ENCODE peak calls at places on chromosomes 3 and 15, in nine cellular contexts. One of them, this sample, is unnamed.

GRCh38 chr15:62488383-62488782 is 323.3 kb upstream of the C2CD4B start:
- DNase-seq in cardiac muscle cell: no peak
- DNase-seq in HTR-8/SVneo: no peak
- DNase-seq in H4: no peak
- DNase-seq in nephron progenitor cell: no peak
- DNase-seq in D721Med: no peak
- DNase-seq in SK-MEL-5: no peak
- DNase-seq in posterior cingulate gyrus: no peak
- DNase-seq in GM03348: no peak
- DNase-seq in this sample: no peak

GRCh38 chr3:149339931-149340309 is 6.5 kb upstream of the TM4SF18 start:
- DNase-seq in cardiac muscle cell: peak; percentile 97
- DNase-seq in HTR-8/SVneo: peak; percentile 81
- DNase-seq in H4: peak; percentile 99
- DNase-seq in nephron progenitor cell: no peak
- DNase-seq in D721Med: no peak
- DNase-seq in SK-MEL-5: peak; percentile 56
- DNase-seq in posterior cingulate gyrus: no peak
- DNase-seq in GM03348: peak; percentile 91
- DNase-seq in this sample: peak; percentile 76

GRCh38 chr3:44764248-44764647 is 2.7 kb downstream of the KIF15 start:
- DNase-seq in cardiac muscle cell: no peak
- DNase-seq in HTR-8/SVneo: no peak
- DNase-seq in H4: no peak
- DNase-seq in nephron progenitor cell: no peak
- DNase-seq in D721Med: no peak
- DNase-seq in SK-MEL-5: no peak
- DNase-seq in posterior cingulate gyrus: no peak
- DNase-seq in GM03348: no peak
- DNase-seq in this sample: no peak

GRCh38 chr15:37004373-37004869 is 95.9 kb downstream of the MEIS2 start:
- DNase-seq in cardiac muscle cell: no peak
- DNase-seq in HTR-8/SVneo: no peak
- DNase-seq in H4: no peak
- DNase-seq in nephron progenitor cell: no peak
- DNase-seq in D721Med: no peak
- DNase-seq in SK-MEL-5: no peak
- DNase-seq in posterior cingulate gyrus: no peak
- DNase-seq in GM03348: no peak
- DNase-seq in this sample: no peak

GRCh38 chr3:19898725-19899124 is 35.3 kb downstream of the EFHB start:
- DNase-seq in cardiac muscle cell: peak; percentile 17
- DNase-seq in HTR-8/SVneo: peak; percentile 13
- DNase-seq in H4: no peak
- DNase-seq in nephron progenitor cell: no peak
- DNase-seq in D721Med: no peak
- DNase-seq in SK-MEL-5: peak; percentile 55
- DNase-seq in posterior cingulate gyrus: no peak
- DNase-seq in GM03348: peak; percentile 11
- DNase-seq in this sample: no peak

GRCh38 chr3:65658398-65658797 is 380.3 kb downstream of the MAGI1 start:
- DNase-seq in cardiac muscle cell: no peak
- DNase-seq in HTR-8/SVneo: no peak
- DNase-seq in H4: no peak
- DNase-seq in nephron progenitor cell: no peak
- DNase-seq in D721Med: no peak
- DNase-seq in SK-MEL-5: no peak
- DNase-seq in posterior cingulate gyrus: no peak
- DNase-seq in GM03348: no peak
- DNase-seq in this sample: no peak

GRCh38 chr3:194396897-194397756 is 1.9 kb downstream of the GP5 start:
- DNase-seq in cardiac muscle cell: peak; percentile 39
- DNase-seq in HTR-8/SVneo: no peak
- DNase-seq in H4: no peak
- DNase-seq in nephron progenitor cell: no peak
- DNase-seq in D721Med: no peak
- DNase-seq in SK-MEL-5: no peak
- DNase-seq in posterior cingulate gyrus: no peak
- DNase-seq in GM03348: peak; percentile 24
- DNase-seq in this sample: no peak

GRCh38 chr15:81407679-81408078 is 33.7 kb upstream of the TMC3 start:
- DNase-seq in cardiac muscle cell: no peak
- DNase-seq in HTR-8/SVneo: no peak
- DNase-seq in H4: no peak
- DNase-seq in nephron progenitor cell: no peak
- DNase-seq in D721Med: no peak
- DNase-seq in SK-MEL-5: no peak
- DNase-seq in posterior cingulate gyrus: no peak
- DNase-seq in GM03348: no peak
- DNase-seq in this sample: no peak

GRCh38 chr3:131454501-131454900 is 48.3 kb downstream of the MRPL3 start:
- DNase-seq in cardiac muscle cell: peak; percentile 22
- DNase-seq in HTR-8/SVneo: no peak
- DNase-seq in H4: no peak
- DNase-seq in nephron progenitor cell: no peak
- DNase-seq in D721Med: no peak
- DNase-seq in SK-MEL-5: no peak
- DNase-seq in posterior cingulate gyrus: no peak
- DNase-seq in GM03348: peak; percentile 11
- DNase-seq in this sample: no peak

GRCh38 chr15:97959738-97960363 is 652 bp upstream of the ARRDC4 start:
- DNase-seq in cardiac muscle cell: no peak
- DNase-seq in HTR-8/SVneo: no peak
- DNase-seq in H4: no peak
- DNase-seq in nephron progenitor cell: no peak
- DNase-seq in D721Med: no peak
- DNase-seq in SK-MEL-5: no peak
- DNase-seq in posterior cingulate gyrus: no peak
- DNase-seq in GM03348: no peak
- DNase-seq in this sample: no peak

GRCh38 chr15:77014137-77015081 is 19.5 kb downstream of the PSTPIP1 start:
- DNase-seq in cardiac muscle cell: no peak
- DNase-seq in HTR-8/SVneo: no peak
- DNase-seq in H4: no peak
- DNase-seq in nephron progenitor cell: no peak
- DNase-seq in D721Med: no peak
- DNase-seq in SK-MEL-5: no peak
- DNase-seq in posterior cingulate gyrus: no peak
- DNase-seq in GM03348: no peak
- DNase-seq in this sample: no peak

GRCh38 chr3:31934018-31934417 is 47.0 kb downstream of the OSBPL10 start:
- DNase-seq in cardiac muscle cell: peak; percentile 40
- DNase-seq in HTR-8/SVneo: no peak
- DNase-seq in H4: peak; percentile 16
- DNase-seq in nephron progenitor cell: peak; percentile 19
- DNase-seq in D721Med: no peak
- DNase-seq in SK-MEL-5: no peak
- DNase-seq in posterior cingulate gyrus: no peak
- DNase-seq in GM03348: no peak
- DNase-seq in this sample: no peak

GRCh38 chr3:149373235-149374125 is 4.0 kb downstream of the TM4SF1 start:
- DNase-seq in cardiac muscle cell: peak; percentile 87
- DNase-seq in HTR-8/SVneo: no peak
- DNase-seq in H4: no peak
- DNase-seq in nephron progenitor cell: no peak
- DNase-seq in D721Med: no peak
- DNase-seq in SK-MEL-5: no peak
- DNase-seq in posterior cingulate gyrus: no peak
- DNase-seq in GM03348: peak; percentile 73
- DNase-seq in this sample: no peak

GRCh38 chr3:150235799-150236198 is 172.3 kb upstream of the TSC22D2 start:
- DNase-seq in cardiac muscle cell: peak; percentile 72
- DNase-seq in HTR-8/SVneo: no peak
- DNase-seq in H4: no peak
- DNase-seq in nephron progenitor cell: no peak
- DNase-seq in D721Med: no peak
- DNase-seq in SK-MEL-5: no peak
- DNase-seq in posterior cingulate gyrus: no peak
- DNase-seq in GM03348: peak; percentile 71
- DNase-seq in this sample: no peak

GRCh38 chr15:97482521-97482920 is 478.0 kb upstream of the ARRDC4 start:
- DNase-seq in cardiac muscle cell: no peak
- DNase-seq in HTR-8/SVneo: peak; percentile 2
- DNase-seq in H4: no peak
- DNase-seq in nephron progenitor cell: peak; percentile 31
- DNase-seq in D721Med: no peak
- DNase-seq in SK-MEL-5: peak; percentile 21
- DNase-seq in posterior cingulate gyrus: no peak
- DNase-seq in GM03348: no peak
- DNase-seq in this sample: no peak

GRCh38 chr3:107106316-107106715 is 270.9 kb upstream of the CCDC54 start:
- DNase-seq in cardiac muscle cell: peak; percentile 32
- DNase-seq in HTR-8/SVneo: peak; percentile 24
- DNase-seq in H4: no peak
- DNase-seq in nephron progenitor cell: no peak
- DNase-seq in D721Med: no peak
- DNase-seq in SK-MEL-5: no peak
- DNase-seq in posterior cingulate gyrus: no peak
- DNase-seq in GM03348: no peak
- DNase-seq in this sample: no peak

GRCh38 chr15:58839485-58839884 is 68.4 kb downstream of the MINDY2 start:
- DNase-seq in cardiac muscle cell: peak; percentile 37
- DNase-seq in HTR-8/SVneo: peak; percentile 22
- DNase-seq in H4: no peak
- DNase-seq in nephron progenitor cell: no peak
- DNase-seq in D721Med: no peak
- DNase-seq in SK-MEL-5: peak; percentile 59
- DNase-seq in posterior cingulate gyrus: no peak
- DNase-seq in GM03348: peak; percentile 16
- DNase-seq in this sample: no peak

GRCh38 chr3:128095222-128095703 is 28.3 kb downstream of the RUVBL1 start:
- DNase-seq in cardiac muscle cell: peak; percentile 89
- DNase-seq in HTR-8/SVneo: peak; percentile 86
- DNase-seq in H4: peak; percentile 78
- DNase-seq in nephron progenitor cell: peak; percentile 85
- DNase-seq in D721Med: peak; percentile 79
- DNase-seq in SK-MEL-5: peak; percentile 86
- DNase-seq in posterior cingulate gyrus: peak; percentile 93
- DNase-seq in GM03348: peak; percentile 91
- DNase-seq in this sample: peak; percentile 46

GRCh38 chr3:126432361-126432760 is 37.7 kb downstream of the CFAP100 start:
- DNase-seq in cardiac muscle cell: no peak
- DNase-seq in HTR-8/SVneo: no peak
- DNase-seq in H4: no peak
- DNase-seq in nephron progenitor cell: no peak
- DNase-seq in D721Med: no peak
- DNase-seq in SK-MEL-5: no peak
- DNase-seq in posterior cingulate gyrus: no peak
- DNase-seq in GM03348: no peak
- DNase-seq in this sample: no peak

GRCh38 chr3:57544181-57545125 is at the start of gene DNAH12:
- DNase-seq in cardiac muscle cell: peak; percentile 55
- DNase-seq in HTR-8/SVneo: no peak
- DNase-seq in H4: no peak
- DNase-seq in nephron progenitor cell: peak; percentile 91
- DNase-seq in D721Med: no peak
- DNase-seq in SK-MEL-5: no peak
- DNase-seq in posterior cingulate gyrus: peak; percentile 15
- DNase-seq in GM03348: peak; percentile 17
- DNase-seq in this sample: no peak

GRCh38 chr15:40436892-40437753 is 3.6 kb upstream of the BAHD1 start:
- DNase-seq in cardiac muscle cell: no peak
- DNase-seq in HTR-8/SVneo: no peak
- DNase-seq in H4: no peak
- DNase-seq in nephron progenitor cell: no peak
- DNase-seq in D721Med: no peak
- DNase-seq in SK-MEL-5: no peak
- DNase-seq in posterior cingulate gyrus: no peak
- DNase-seq in GM03348: no peak
- DNase-seq in this sample: no peak

GRCh38 chr3:176663376-176663775 is 533.9 kb downstream of the TBL1XR1 start:
- DNase-seq in cardiac muscle cell: peak; percentile 41
- DNase-seq in HTR-8/SVneo: no peak
- DNase-seq in H4: peak; percentile 37
- DNase-seq in nephron progenitor cell: no peak
- DNase-seq in D721Med: no peak
- DNase-seq in SK-MEL-5: no peak
- DNase-seq in posterior cingulate gyrus: no peak
- DNase-seq in GM03348: peak; percentile 14
- DNase-seq in this sample: no peak

GRCh38 chr3:50481992-50482391 is 21.4 kb downstream of the CACNA2D2 start:
- DNase-seq in cardiac muscle cell: no peak
- DNase-seq in HTR-8/SVneo: no peak
- DNase-seq in H4: no peak
- DNase-seq in nephron progenitor cell: peak; percentile 28
- DNase-seq in D721Med: no peak
- DNase-seq in SK-MEL-5: no peak
- DNase-seq in posterior cingulate gyrus: no peak
- DNase-seq in GM03348: no peak
- DNase-seq in this sample: no peak

GRCh38 chr3:47578691-47579632 is at the start of gene CSPG5:
- DNase-seq in cardiac muscle cell: no peak
- DNase-seq in HTR-8/SVneo: no peak
- DNase-seq in H4: no peak
- DNase-seq in nephron progenitor cell: peak; percentile 73
- DNase-seq in D721Med: peak; percentile 87
- DNase-seq in SK-MEL-5: no peak
- DNase-seq in posterior cingulate gyrus: peak; percentile 69
- DNase-seq in GM03348: peak; percentile 73
- DNase-seq in this sample: no peak

GRCh38 chr15:69939513-69940440 is 157.9 kb downstream of the TLE3 start:
- DNase-seq in cardiac muscle cell: no peak
- DNase-seq in HTR-8/SVneo: no peak
- DNase-seq in H4: no peak
- DNase-seq in nephron progenitor cell: peak; percentile 37
- DNase-seq in D721Med: no peak
- DNase-seq in SK-MEL-5: no peak
- DNase-seq in posterior cingulate gyrus: peak; percentile 26
- DNase-seq in GM03348: no peak
- DNase-seq in this sample: no peak

GRCh38 chr3:158532099-158532734 is 38.8 kb upstream of the MLF1 start:
- DNase-seq in cardiac muscle cell: peak; percentile 78
- DNase-seq in HTR-8/SVneo: peak; percentile 7
- DNase-seq in H4: peak; percentile 56
- DNase-seq in nephron progenitor cell: peak; percentile 3
- DNase-seq in D721Med: no peak
- DNase-seq in SK-MEL-5: peak; percentile 74
- DNase-seq in posterior cingulate gyrus: no peak
- DNase-seq in GM03348: peak; percentile 44
- DNase-seq in this sample: peak; percentile 17

This sample was measured in tibial nerve.